ENCODE peak calls at places on chromosomes 13 and 19, in six cellular contexts. B is activated naive CD8-positive, alpha-beta T cell treated with anti-CD3 and anti-CD28 coated beads for 36 hours; I is midbrain; K is K562; X is HCEC 1CT; F is endothelial cell of umbilical vein. Y is an unnamed sample.

GRCh38 chr13:112661291-112661690 is 28.5 kb upstream of the ATP11A start:
- DNase-seq in X (no peak), I (no peak), B (no peak), F (no peak), K (no peak), Y (no peak)

GRCh38 chr19:52923782-52924593 is 760 bp upstream of the ZNF888 start:
- DNase-seq in B (no peak), F (peak), I (peak), X (no peak), K (peak), Y (no peak)

GRCh38 chr13:73898899-73899298 is 235.3 kb downstream of the KLF12 start:
- DNase-seq in X (no peak), B (no peak), F (no peak), K (no peak), I (no peak), Y (no peak)

GRCh38 chr13:68304287-68304893 is 1074.3 kb upstream of the PCDH9 start:
- DNase-seq in K (peak), X (peak), F (peak), B (no peak), I (peak), Y (no peak)

GRCh38 chr19:6694147-6694815 is 24.3 kb upstream of the TNFSF14 start:
- DNase-seq in F (no peak), I (no peak), K (peak), X (no peak), B (peak), Y (no peak)

GRCh38 chr13:105048685-105049084 is 1486.8 kb downstream of the EFNB2 start:
- DNase-seq in X (no peak), I (no peak), K (no peak), B (no peak), F (no peak), Y (no peak)

GRCh38 chr13:112711528-112712265 is 21.9 kb downstream of the ATP11A start:
- DNase-seq in F (peak), I (no peak), X (peak), K (peak), B (no peak), Y (no peak)

GRCh38 chr19:47839913-47840312 is 18.2 kb downstream of the CRX start:
- DNase-seq in I (no peak), X (no peak), F (no peak), B (no peak), K (no peak), Y (no peak)

GRCh38 chr19:36266375-36266961 is 51.6 kb downstream of the ZNF146 start:
- DNase-seq in I (no peak), F (no peak), B (no peak), K (peak), X (no peak), Y (no peak)

GRCh38 chr19:49678970-49679831 is 2.1 kb downstream of the PRMT1 start:
- DNase-seq in I (no peak), B (no peak), K (no peak), F (no peak), X (no peak), Y (no peak)

GRCh38 chr13:95540848-95541247 is 11.7 kb upstream of the CLDN10 start:
- DNase-seq in X (no peak), F (peak), K (no peak), I (peak), B (no peak), Y (peak)

GRCh38 chr19:48192750-48193149 is 22.3 kb downstream of the ZSWIM9 start:
- DNase-seq in F (no peak), X (no peak), B (no peak), K (no peak), I (no peak), Y (peak)

GRCh38 chr19:42253245-42254082 is 1.5 kb downstream of the ERF start:
- DNase-seq in X (peak), I (peak), K (peak), B (peak), F (peak), Y (peak)

GRCh38 chr13:98174995-98175394 is 2.1 kb downstream of the RNF113B start:
- DNase-seq in I (no peak), K (no peak), F (no peak), X (no peak), B (no peak), Y (no peak)

GRCh38 chr13:100573121-100573520 is 15.5 kb downstream of the GGACT start:
- DNase-seq in X (peak), B (peak), K (peak), I (peak), F (peak), Y (peak)

GRCh38 chr13:114124921-114125320 is 7.5 kb downstream of the RASA3 start:
- DNase-seq in B (peak), K (no peak), F (no peak), X (peak), I (no peak), Y (no peak)

Y was measured in globus pallidus.